ENCODE peak calls at places on chromosomes 16 and 17, in five cellular contexts. E, N, T, U and P are unnamed samples.

GRCh38 chr16:4911831-4912422 is 25.0 kb downstream of the PPL start:
- DNase-seq in E (no peak), N (no peak), T (no peak), U (no peak), P (no peak)

GRCh38 chr16:63553980-63554379 is 1517.7 kb upstream of the CDH8 start:
- DNase-seq in E (no peak), N (no peak), T (no peak), U (no peak), P (no peak)

GRCh38 chr17:35212668-35213067 is 18.5 kb upstream of the SLC35G3 start:
- DNase-seq in E (no peak), N (no peak), T (no peak), U (no peak), P (no peak)

GRCh38 chr17:50094243-50094752 is 853 bp upstream of the PDK2 start:
- DNase-seq in E (peak), N (peak), T (peak), U (peak), P (peak)

GRCh38 chr16:80337786-80338185 is 203.0 kb upstream of the DYNLRB2 start:
- DNase-seq in E (no peak), N (no peak), T (no peak), U (no peak), P (no peak)

GRCh38 chr17:64200080-64201042 is 62.7 kb downstream of the TEX2 start:
- DNase-seq in E (no peak), N (no peak), T (no peak), U (no peak), P (peak)

GRCh38 chr16:3060339-3061127 is 4.9 kb upstream of the IL32 start:
- DNase-seq in E (no peak), N (no peak), T (no peak), U (no peak), P (no peak)

GRCh38 chr17:79997004-79997673 is 38.5 kb downstream of the TBC1D16 start:
- DNase-seq in E (no peak), N (no peak), T (peak), U (no peak), P (no peak)

GRCh38 chr17:29758255-29758654 is 135.5 kb upstream of the CORO6 start:
- DNase-seq in E (no peak), N (no peak), T (no peak), U (no peak), P (no peak)

GRCh38 chr16:84183911-84184310 is 2.9 kb downstream of the TAF1C start:
- DNase-seq in E (no peak), N (no peak), T (no peak), U (no peak), P (no peak)

GRCh38 chr17:45316271-45317112 is at the start of gene MAP3K14:
- DNase-seq in E (peak), N (peak), T (peak), U (peak), P (no peak)

GRCh38 chr17:28760987-28761562 is 17.3 kb downstream of the TRAF4 start:
- DNase-seq in E (no peak), N (peak), T (no peak), U (no peak), P (peak)

GRCh38 chr16:3113765-3114479 is 1.5 kb downstream of the ZNF205 start:
- DNase-seq in E (no peak), N (no peak), T (no peak), U (no peak), P (peak)

GRCh38 chr16:84514295-84514873 is 9.9 kb upstream of the MEAK7 start:
- DNase-seq in E (no peak), N (no peak), T (no peak), U (no peak), P (no peak)

GRCh38 chr17:67642488-67642887 is 75.2 kb upstream of the NOL11 start:
- DNase-seq in E (no peak), N (no peak), T (no peak), U (no peak), P (no peak)

GRCh38 chr16:68047987-68048386 is 24.9 kb downstream of the DUS2 start:
- DNase-seq in E (no peak), N (no peak), T (no peak), U (no peak), P (no peak)

GRCh38 chr16:57147381-57148191 is 38.3 kb downstream of the PSME3IP1 start:
- DNase-seq in E (no peak), N (no peak), T (no peak), U (no peak), P (no peak)

GRCh38 chr17:7756968-7757367 is 39.4 kb downstream of the DNAH2 start:
- DNase-seq in E (no peak), N (no peak), T (no peak), U (no peak), P (no peak)

GRCh38 chr17:50890675-50891516 is 24.7 kb upstream of the TOB1 start:
- DNase-seq in E (no peak), N (no peak), T (no peak), U (peak), P (no peak)

GRCh38 chr16:58634265-58634802 is 4.7 kb upstream of the CNOT1 start:
- DNase-seq in E (no peak), N (no peak), T (no peak), U (peak), P (no peak)

GRCh38 chr17:6110592-6110991 is 40.4 kb downstream of the WSCD1 start:
- DNase-seq in E (no peak), N (no peak), T (no peak), U (no peak), P (no peak)

GRCh38 chr16:48608452-48608851 is 1.5 kb downstream of the N4BP1 start:
- DNase-seq in E (no peak), N (no peak), T (no peak), U (no peak), P (no peak)

GRCh38 chr16:56332464-56333079 is 92.8 kb downstream of the AMFR start:
- DNase-seq in E (no peak), N (peak), T (no peak), U (peak), P (no peak)

GRCh38 chr17:81961554-81962498 is 839 bp upstream of the NOTUM start:
- DNase-seq in E (no peak), N (peak), T (no peak), U (no peak), P (no peak)

GRCh38 chr17:74519951-74520553 is 11.2 kb downstream of the CD300LB start:
- DNase-seq in E (no peak), N (no peak), T (no peak), U (no peak), P (no peak)

GRCh38 chr16:68936729-68937631 is 93.6 kb downstream of the TANGO6 start:
- DNase-seq in E (peak), N (no peak), T (no peak), U (no peak), P (no peak)

GRCh38 chr16:87201052-87201451 is 116.1 kb downstream of the C16orf95 start:
- DNase-seq in E (no peak), N (no peak), T (no peak), U (peak), P (no peak)

GRCh38 chr17:58254803-58255202 is 16.4 kb downstream of the LPO start:
- DNase-seq in E (no peak), N (no peak), T (no peak), U (peak), P (no peak)

GRCh38 chr17:79619636-79620206 is 8.9 kb upstream of the RBFOX3 start:
- DNase-seq in E (no peak), N (peak), T (no peak), U (no peak), P (no peak)

GRCh38 chr16:66924527-66925321 is 611 bp downstream of the RRAD start:
- DNase-seq in E (no peak), N (peak), T (peak), U (peak), P (no peak)

GRCh38 chr17:50603340-50603739 is 31.3 kb upstream of the ABCC3 start:
- DNase-seq in E (peak), N (no peak), T (no peak), U (no peak), P (no peak)

GRCh38 chr17:5630434-5630833 is 46.1 kb upstream of the NLRP1 start:
- DNase-seq in E (no peak), N (no peak), T (no peak), U (no peak), P (no peak)

GRCh38 chr17:66466933-66467367 is 164.5 kb downstream of the PRKCA start:
- DNase-seq in E (no peak), N (no peak), T (peak), U (peak), P (no peak)

GRCh38 chr17:27766438-27766837 is 33.9 kb downstream of the NOS2 start:
- DNase-seq in E (no peak), N (no peak), T (no peak), U (no peak), P (no peak)

GRCh38 chr16:47475786-47476185 is 14.7 kb downstream of the PHKB start:
- DNase-seq in E (no peak), N (no peak), T (no peak), U (no peak), P (no peak)

GRCh38 chr17:73099504-73099903 is 7.0 kb upstream of the SLC39A11 start:
- DNase-seq in E (no peak), N (no peak), T (no peak), U (no peak), P (peak)

GRCh38 chr16:5001571-5001970 is 32.2 kb downstream of the NAGPA start:
- DNase-seq in E (no peak), N (no peak), T (no peak), U (no peak), P (no peak)

GRCh38 chr17:32609085-32609484 is 122.3 kb downstream of the CDK5R1 start:
- DNase-seq in E (peak), N (peak), T (peak), U (no peak), P (no peak)

GRCh38 chr17:14756469-14756868 is 455.6 kb downstream of the HS3ST3B1 start:
- DNase-seq in E (no peak), N (no peak), T (no peak), U (peak), P (no peak)